ENCODE peak calls at places on chromosomes 16 and 17, in six cellular contexts. Y is psoas muscle, X is uterus, L is cardiac muscle cell, U is ascending aorta, E is esophagus squamous epithelium. Z is an unnamed sample. For H3K9me3, the result is how much of the 10 kb centered on the place peaks cover.

GRCh38 chr16:882256-882655 is 81.7 kb upstream of the GNG13 start:
- DNase-seq in U (no peak), Y (no peak), X (no peak), L (no peak), E (no peak), Z (no peak)

GRCh38 chr16:67874147-67874771 is 1.4 kb downstream of the EDC4 start:
- DNase-seq in X (no peak), L (no peak), Y (no peak), U (no peak), E (no peak), Z (no peak)

GRCh38 chr17:30716461-30717289 is 107.8 kb downstream of the CRLF3 start:
- DNase-seq in X (no peak), L (no peak), Y (peak), E (no peak), U (no peak), Z (no peak)

GRCh38 chr16:65919116-65919515 is 447.4 kb upstream of the CDH5 start:
- DNase-seq in L (no peak), U (no peak), X (no peak), Y (no peak), E (no peak), Z (no peak)

GRCh38 chr17:565506-565905 is 149.1 kb downstream of the VPS53 start:
- DNase-seq in L (no peak), Y (no peak), E (no peak), X (no peak), U (no peak), Z (no peak)

GRCh38 chr16:87689956-87690465 is 75.8 kb downstream of the KLHDC4 start:
- DNase-seq in L (no peak), X (no peak), U (no peak), Y (no peak), E (no peak), Z (no peak)

GRCh38 chr17:2215616-2216364 is 87.8 kb downstream of the SMG6 start:
- DNase-seq in L (peak), X (peak), U (no peak), Y (peak), E (no peak), Z (peak)

GRCh38 chr16:63372283-63372682 is 1336.0 kb upstream of the CDH8 start:
- DNase-seq in L (no peak), U (no peak), E (no peak), Y (no peak), X (no peak), Z (no peak)

GRCh38 chr17:71237903-71238538 is 882.8 kb upstream of the SOX9 start:
- DNase-seq in X (no peak), E (no peak), U (no peak), Y (no peak), L (no peak), Z (no peak)

GRCh38 chr17:75535119-75535537 is 9.6 kb downstream of the LLGL2 start:
- DNase-seq in E (no peak), L (no peak), X (no peak), Y (no peak), U (no peak), Z (peak)

GRCh38 chr17:49746791-49747490 is 17.0 kb downstream of the FAM117A start:
- DNase-seq in U (no peak), L (no peak), Y (no peak), E (no peak), X (no peak), Z (no peak)

GRCh38 chr16:426115-426905 is 861 bp downstream of the RAB11FIP3 start:
- DNase-seq in U (no peak), X (no peak), E (no peak), L (peak), Y (peak), Z (no peak)

GRCh38 chr17:81607431-81607830 is 29.5 kb downstream of the NPLOC4 start:
- DNase-seq in X (no peak), E (no peak), U (no peak), Y (no peak), L (no peak), Z (no peak)

DNA sequence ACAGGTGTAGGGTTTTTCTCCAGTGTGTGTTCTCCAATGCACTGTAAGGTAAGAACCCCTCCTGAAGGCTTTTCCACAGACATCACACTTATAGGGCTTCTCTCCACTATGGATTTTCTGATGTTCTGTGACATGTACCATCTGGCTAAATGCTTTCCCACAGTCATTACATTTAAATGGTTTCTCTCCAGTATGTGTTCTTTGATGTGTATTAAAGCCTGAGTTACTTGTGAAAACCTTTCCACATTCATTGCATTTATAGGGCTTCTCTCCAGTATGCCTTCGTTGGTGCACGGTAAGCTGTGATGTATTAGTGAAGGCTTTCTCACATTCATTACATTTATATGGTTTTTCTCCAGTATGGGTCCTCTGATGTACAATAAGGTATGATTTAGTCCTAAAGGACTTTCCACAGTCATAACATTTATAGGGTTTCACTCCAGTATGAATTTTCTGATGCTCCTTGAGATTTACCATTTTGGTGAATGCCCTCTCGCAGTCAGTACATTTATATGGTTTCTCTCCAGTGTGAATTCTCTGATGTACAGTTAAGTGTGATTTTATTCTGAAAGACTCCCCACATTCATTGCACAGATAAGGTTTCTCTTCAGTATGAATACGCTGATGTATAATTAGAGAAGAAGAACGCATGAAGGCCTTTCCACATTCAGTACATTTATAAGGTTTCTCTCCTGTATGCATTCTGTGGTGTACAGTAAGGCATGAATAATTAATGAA is 30.9 kb downstream of the ZNF624 start:
- DNase-seq in E (no peak), U (no peak), Y (no peak), L (no peak), X (no peak), Z (no peak)
- H3K9me3 ChIP-seq in E (half or more), U (under half), Y (half or more), L (under half), X (under half), Z (half or more)

DNA sequence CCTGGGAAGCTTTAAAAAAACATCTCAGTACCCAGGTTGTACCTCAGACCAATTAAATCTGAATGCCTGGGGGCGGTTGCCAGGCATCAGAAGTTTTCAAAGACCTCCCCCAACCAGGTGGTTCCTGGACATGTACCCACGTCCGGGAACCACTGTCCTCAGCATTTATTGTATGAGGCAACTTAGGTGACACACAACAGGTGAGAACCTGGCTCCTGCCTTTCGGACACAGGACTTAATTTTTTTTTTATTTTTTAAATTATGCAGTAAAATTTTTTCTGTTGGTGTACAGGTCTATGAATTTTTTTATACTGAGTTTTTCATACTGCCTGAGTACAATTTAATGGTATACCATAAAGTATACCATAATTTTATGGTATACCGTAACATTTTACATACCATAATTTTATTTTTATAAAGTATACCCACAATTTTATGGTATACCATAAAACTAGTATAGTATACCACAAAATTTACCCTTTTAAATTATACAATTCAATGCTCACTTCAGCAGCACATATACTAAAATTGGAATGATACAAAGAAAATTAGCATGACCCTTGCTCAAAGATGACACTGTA is 38.7 kb upstream of the DHX8 start:
- DNase-seq in Y (no peak), E (no peak), L (no peak), X (no peak), U (no peak), Z (no peak)
- H3K27ac ChIP-seq in Y (no peak), E (peak), L (no peak), X (no peak), U (no peak), Z (no peak)

GRCh38 chr17:8927395-8927794 is 38.1 kb downstream of the PIK3R5 start:
- DNase-seq in U (no peak), E (no peak), L (no peak), Y (no peak), X (no peak), Z (no peak)

GRCh38 chr17:8928347-8928746 is 37.2 kb downstream of the PIK3R5 start:
- DNase-seq in X (no peak), E (no peak), L (no peak), U (no peak), Y (no peak), Z (no peak)

GRCh38 chr17:8935194-8935593 is 30.3 kb downstream of the PIK3R5 start:
- DNase-seq in U (no peak), L (no peak), X (no peak), Y (no peak), E (no peak), Z (no peak)

GRCh38 chr17:8925808-8926207 is 39.7 kb downstream of the PIK3R5 start:
- DNase-seq in X (no peak), Y (no peak), U (no peak), L (no peak), E (no peak), Z (no peak)

DNA sequence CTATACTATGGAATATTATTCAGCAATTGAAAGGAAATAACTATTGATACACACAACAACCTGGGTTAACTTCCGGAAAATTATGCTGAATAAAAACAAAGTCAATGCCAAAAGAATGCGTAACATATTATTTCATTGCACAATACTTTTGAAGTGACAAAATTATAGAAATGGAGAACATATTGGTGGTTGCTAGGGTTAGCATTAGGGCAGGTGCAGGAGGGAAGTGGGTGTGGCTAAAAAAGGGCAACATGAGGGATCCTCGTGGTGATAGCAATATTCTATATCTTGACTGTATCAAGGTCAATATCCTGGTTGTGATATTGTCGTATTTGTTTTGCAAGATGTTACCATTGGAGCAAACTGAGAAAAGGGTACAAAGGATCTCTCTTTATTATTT is 34.8 kb downstream of the PIK3R5 start:
- DNase-seq in U (no peak), X (no peak), E (no peak), L (no peak), Y (no peak), Z (no peak)
- H3K9me3 ChIP-seq in U (under half), X (under half), E (under half), L (under half), Y (under half), Z (under half)

GRCh38 chr16:81810894-81811538 is 31.9 kb downstream of the PLCG2 start:
- DNase-seq in Y (no peak), L (no peak), X (no peak), E (no peak), U (no peak), Z (no peak)
- H3K27ac ChIP-seq in Y (no peak), L (no peak), X (no peak), E (peak), U (no peak), Z (no peak)

DNA sequence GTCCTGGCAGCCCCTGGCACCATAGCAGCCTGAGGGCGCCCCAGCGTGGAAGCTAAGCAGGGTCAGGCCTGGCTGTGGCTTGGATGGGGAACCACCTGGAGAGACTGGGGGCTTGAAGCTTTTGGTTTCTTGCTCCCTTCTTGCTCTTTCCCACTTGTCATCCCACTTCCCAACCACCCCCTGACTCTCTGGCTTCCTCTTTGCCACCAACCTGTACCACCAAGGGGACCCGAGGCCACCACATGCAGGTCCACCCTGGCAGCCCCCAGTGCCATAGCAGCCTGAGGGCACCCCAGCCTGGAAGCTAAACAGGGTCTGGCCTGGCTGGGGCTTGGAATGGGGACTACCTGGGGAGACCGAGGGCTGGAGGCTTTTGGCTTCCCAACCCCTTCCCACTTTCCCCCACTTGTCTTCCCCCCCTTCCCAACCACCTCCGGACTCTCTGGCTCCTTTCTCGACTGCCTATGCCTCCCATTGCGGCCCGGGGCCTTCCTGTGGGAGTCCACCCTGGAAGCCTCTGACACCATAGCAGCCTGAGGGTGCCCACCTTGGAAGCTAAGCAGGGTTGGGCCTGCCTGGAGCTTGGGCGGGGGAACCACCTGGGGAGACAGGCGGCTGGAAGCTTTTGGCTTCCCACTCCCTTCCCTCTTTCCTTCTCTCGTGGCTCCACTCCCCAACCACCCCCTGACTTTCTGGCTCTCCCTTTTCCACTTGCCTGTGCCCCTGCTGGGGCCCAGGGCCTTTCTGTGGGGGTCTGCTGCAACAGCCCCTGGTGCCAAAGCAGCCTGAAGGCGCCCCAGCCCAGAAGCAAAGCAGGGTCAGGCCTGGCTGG is 2294.4 kb downstream of the TP53TG3F start:
- DNase-seq in X (no peak), E (no peak), U (no peak), Y (no peak), L (no peak), Z (no peak)
- H3K9me3 ChIP-seq in X (under half), E (under half), U (under half), Y (under half), L (under half), Z (under half)

GRCh38 chr17:17677299-17678040 is 3.8 kb upstream of the RAI1 start:
- DNase-seq in Y (no peak), E (no peak), L (no peak), U (no peak), X (no peak), Z (no peak)
- H3K27ac ChIP-seq in Y (no peak), E (no peak), L (no peak), U (no peak), X (no peak), Z (no peak)